ENCODE peak calls at places on chromosomes 11 and 22, in nine cellular contexts. W is NCI-H510A treated with DMSO at 0.1 percent for 48 hours; J is RPMI7951; D is stimulated activated CD4-positive, alpha-beta T cell treated with anti-CD3 and anti-CD28 coated beads, Interleukin-12 subunit alpha, Interleukin-12 subunit beta, amount 100 ng/mL, for 4 hours; H is PC-3; Q is aorta; T is ACHN; N is stimulated activated naive B cell treated with anti-CD40 and anti-IgM and Interleukin-4, amounts not matched to agents 10 μg/mL and 1 μg/mL and 100 μg/mL, for 72 hours; P is activated T-helper 9 cell treated with anti-CD3 and anti-CD28 coated beads, Interleukin-2, amount 50 U/mL, for 16 hours. R is an unnamed sample.

GRCh38 chr22:29665486-29665885 is 54.3 kb upstream of the CABP7 start:
- DNase-seq in W (no peak), J (no peak), D (no peak), H (no peak), Q (no peak), T (no peak), N (no peak), P (no peak), R (no peak)

GRCh38 chr22:31586137-31586920 is 75.7 kb downstream of the PISD start:
- DNase-seq in W (no peak), J (no peak), D (no peak), H (no peak), Q (no peak), T (no peak), N (no peak), P (no peak), R (no peak)

GRCh38 chr11:47917643-47918369 is 62.6 kb upstream of the PTPRJ start:
- DNase-seq in W (peak; percentile 91), J (peak; percentile 93), D (no peak), H (peak; percentile 7), Q (peak; percentile 87), T (peak; percentile 90), N (peak; percentile 35), P (no peak), R (no peak)

GRCh38 chr11:114057147-114057546 is 2.4 kb upstream of the ZBTB16 start:
- DNase-seq in W (no peak), J (no peak), D (no peak), H (no peak), Q (no peak), T (no peak), N (no peak), P (no peak), R (no peak)

GRCh38 chr22:40967120-40967760 is 16.1 kb downstream of the RBX1 start:
- DNase-seq in W (no peak), J (no peak), D (no peak), H (no peak), Q (no peak), T (no peak), N (no peak), P (no peak), R (no peak)

GRCh38 chr11:47464479-47464878 is 15.5 kb upstream of the RAPSN start:
- DNase-seq in W (peak; percentile 25), J (peak; percentile 21), D (no peak), H (no peak), Q (peak; percentile 42), T (no peak), N (no peak), P (no peak), R (no peak)

GRCh38 chr11:59676205-59676604 is 7.4 kb upstream of the PATL1 start:
- DNase-seq in W (no peak), J (no peak), D (no peak), H (no peak), Q (no peak), T (no peak), N (no peak), P (no peak), R (no peak)

GRCh38 chr11:121553806-121554205 is 101.0 kb upstream of the SORL1-AS1 start:
- DNase-seq in W (no peak), J (no peak), D (no peak), H (peak; percentile 96), Q (peak; percentile 79), T (no peak), N (no peak), P (no peak), R (no peak)

GRCh38 chr11:43129329-43129728 is 182.5 kb upstream of the API5 start:
- DNase-seq in W (no peak), J (no peak), D (no peak), H (no peak), Q (no peak), T (no peak), N (no peak), P (no peak), R (no peak)

GRCh38 chr11:95154514-95154913 is 64.9 kb downstream of the ENDOD1 start:
- DNase-seq in W (peak; percentile 25), J (peak; percentile 38), D (peak; percentile 49), H (peak; percentile 69), Q (no peak), T (peak; percentile 48), N (peak; percentile 52), P (no peak), R (peak; percentile 65)

GRCh38 chr22:20264614-20265452 is 3.3 kb downstream of the RTN4R start:
- DNase-seq in W (no peak), J (no peak), D (no peak), H (no peak), Q (no peak), T (no peak), N (no peak), P (no peak), R (no peak)

GRCh38 chr11:613369-613968 is 2.3 kb downstream of the IRF7 start:
- DNase-seq in W (peak; percentile 8), J (peak; percentile 30), D (peak; percentile 79), H (peak; percentile 70), Q (no peak), T (peak; percentile 56), N (no peak), P (peak; percentile 79), R (peak; percentile 81)

GRCh38 chr22:24419480-24419860 is 7.9 kb upstream of the ADORA2A start:
- DNase-seq in W (no peak), J (no peak), D (no peak), H (no peak), Q (peak; percentile 74), T (no peak), N (no peak), P (no peak), R (no peak)

R was measured in CD4-positive, alpha-beta memory T cell.